ENCODE peak calls at places on chromosomes 6 and 20, in eight cellular contexts. U is fibroblast of lung, I is kidney epithelial cell, P is left lung, N is choroid plexus epithelial cell, W is left ventricle myocardium inferior, Q is neural crest cell, R is heart right ventricle. L is an unnamed sample.

GRCh38 chr6:79373246-79373645 is 138.8 kb upstream of the HMGN3 start:
- DNase-seq in Q (no peak), W (no peak), N (no peak), U (no peak), I (no peak), R (no peak), P (peak), L (no peak)

GRCh38 chr20:2804041-2804828 is 3.8 kb upstream of the CPXM1 start:
- DNase-seq in P (no peak), I (no peak), Q (no peak), N (no peak), U (no peak), W (no peak), R (no peak), L (no peak)

GRCh38 chr6:45436544-45437440 is 59.1 kb upstream of the SUPT3H start:
- DNase-seq in P (no peak), N (peak), R (no peak), W (no peak), I (no peak), U (peak), Q (no peak), L (no peak)

GRCh38 chr6:157271911-157272310 is 51.4 kb downstream of the TMEM242 start:
- DNase-seq in P (no peak), U (no peak), N (no peak), Q (no peak), R (no peak), W (no peak), I (no peak), L (no peak)

GRCh38 chr6:111248789-111249188 is 161.5 kb downstream of the SLC16A10 start:
- DNase-seq in P (no peak), N (no peak), R (no peak), Q (no peak), W (no peak), U (no peak), I (no peak), L (no peak)

GRCh38 chr20:63698739-63699465 is 2.5 kb downstream of the TNFRSF6B start:
- DNase-seq in Q (no peak), I (peak), N (peak), W (no peak), R (peak), P (no peak), U (peak), L (no peak)

GRCh38 chr6:83198486-83199172 is 5.5 kb downstream of the RWDD2A start:
- DNase-seq in U (peak), R (no peak), I (no peak), N (peak), P (no peak), W (no peak), Q (no peak), L (peak)

GRCh38 chr6:155473741-155474140 is 18.1 kb upstream of the NOX3 start:
- DNase-seq in U (peak), I (no peak), Q (no peak), P (no peak), R (no peak), N (no peak), W (no peak), L (no peak)

GRCh38 chr6:34230653-34231351 is 5.9 kb upstream of the HMGA1 start:
- DNase-seq in U (no peak), N (peak), R (no peak), P (peak), I (no peak), W (no peak), Q (no peak), L (no peak)

GRCh38 chr20:48841196-48841860 is 13.5 kb upstream of the PREX1 start:
- DNase-seq in P (no peak), Q (no peak), W (no peak), R (no peak), U (peak), N (no peak), I (no peak), L (no peak)

GRCh38 chr20:44133424-44133823 is 53.6 kb downstream of the JPH2 start:
- DNase-seq in R (no peak), P (no peak), U (no peak), Q (no peak), I (no peak), W (no peak), N (no peak), L (no peak)

GRCh38 chr6:75605635-75606034 is 4.0 kb downstream of the SENP6 start:
- DNase-seq in P (no peak), N (no peak), R (no peak), Q (no peak), U (no peak), W (no peak), I (no peak), L (no peak)

GRCh38 chr6:2665169-2666070 is 85.3 kb downstream of the MYLK4 start:
- DNase-seq in R (no peak), N (peak), W (no peak), Q (no peak), P (no peak), U (peak), I (no peak), L (no peak)

GRCh38 chr6:95596021-95596420 is 18.7 kb downstream of the MANEA start:
- DNase-seq in R (no peak), Q (no peak), U (no peak), N (no peak), I (no peak), P (no peak), W (no peak), L (peak)

GRCh38 chr20:38680492-38681118 is 43.7 kb upstream of the SLC32A1 start:
- DNase-seq in W (no peak), Q (peak), R (peak), I (no peak), P (no peak), N (peak), U (peak), L (peak)

GRCh38 chr6:128731249-128732165 is 151.4 kb upstream of the LAMA2 start:
- DNase-seq in N (peak), P (no peak), W (no peak), R (no peak), I (no peak), U (peak), Q (peak), L (peak)
- TF ChIP-seq CTCF in N (peak), P (peak), W (peak), R (peak), I (peak), U (peak), Q (peak), L (peak)

DNA sequence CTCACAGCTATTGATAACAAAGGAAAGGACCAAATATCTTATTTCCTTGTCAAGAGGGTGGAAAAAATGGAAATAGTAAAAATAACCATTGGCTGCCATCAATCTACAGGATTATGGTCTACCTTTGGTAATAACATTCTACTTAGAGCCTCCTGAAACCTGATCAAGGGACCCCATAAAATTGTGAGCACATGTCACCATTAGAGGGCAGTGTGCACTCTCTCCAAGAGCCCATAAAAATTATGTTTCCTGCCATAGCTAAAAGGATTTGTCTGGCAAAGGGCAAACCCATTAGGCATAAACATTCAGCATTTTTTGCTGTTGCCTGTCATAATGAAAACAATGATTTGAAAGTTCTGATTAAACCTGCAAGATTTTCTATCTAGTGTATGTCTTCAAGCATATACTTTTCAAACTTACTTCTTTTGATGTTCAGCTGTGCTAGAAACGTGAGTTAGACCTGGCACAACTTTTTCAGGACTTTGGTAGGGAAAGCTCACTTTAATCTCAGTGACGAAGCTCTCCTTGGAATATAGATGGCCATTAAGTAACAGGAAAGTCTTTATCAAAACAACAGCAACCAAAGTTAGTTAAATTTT is 120.7 kb upstream of the ZFP64 start:
- DNase-seq in W (no peak), Q (peak), P (no peak), I (peak), R (peak), U (peak), N (peak), L (peak)
- TF ChIP-seq CTCF in W (peak), Q (peak), P (peak), I (peak), R (peak), U (peak), N (peak), L (peak)

GRCh38 chr20:25389381-25389857 is 1.2 kb downstream of the ABHD12 start:
- DNase-seq in U (peak), Q (no peak), I (no peak), W (no peak), P (no peak), R (no peak), N (peak), L (no peak)

GRCh38 chr20:25389858-25390537 is 637 bp downstream of the ABHD12 start:
- DNase-seq in R (peak), I (no peak), U (peak), W (peak), Q (peak), P (peak), N (no peak), L (no peak)

GRCh38 chr20:25394996-25395395 is 4.4 kb upstream of the ABHD12 start:
- DNase-seq in I (no peak), R (no peak), P (no peak), U (no peak), W (no peak), N (no peak), Q (no peak), L (no peak)

GRCh38 chr20:25394276-25394675 is 3.6 kb upstream of the ABHD12 start:
- DNase-seq in R (no peak), W (no peak), P (no peak), N (no peak), Q (no peak), I (no peak), U (no peak), L (no peak)

GRCh38 chr20:25390538-25391528 is at the start of gene ABHD12:
- DNase-seq in N (peak), P (peak), I (peak), Q (peak), W (peak), U (peak), R (peak), L (peak)
- TF ChIP-seq CTCF in N (no peak), P (no peak), I (no peak), Q (no peak), W (no peak), U (no peak), R (no peak), L (peak)

GRCh38 chr20:45308078-45308778 is at the start of gene MATN4:
- DNase-seq in I (no peak), U (no peak), N (no peak), W (no peak), R (peak), P (no peak), Q (no peak), L (no peak)
- TF ChIP-seq CTCF in I (no peak), U (no peak), N (peak), W (peak), R (no peak), P (no peak), Q (no peak), L (peak)

DNA sequence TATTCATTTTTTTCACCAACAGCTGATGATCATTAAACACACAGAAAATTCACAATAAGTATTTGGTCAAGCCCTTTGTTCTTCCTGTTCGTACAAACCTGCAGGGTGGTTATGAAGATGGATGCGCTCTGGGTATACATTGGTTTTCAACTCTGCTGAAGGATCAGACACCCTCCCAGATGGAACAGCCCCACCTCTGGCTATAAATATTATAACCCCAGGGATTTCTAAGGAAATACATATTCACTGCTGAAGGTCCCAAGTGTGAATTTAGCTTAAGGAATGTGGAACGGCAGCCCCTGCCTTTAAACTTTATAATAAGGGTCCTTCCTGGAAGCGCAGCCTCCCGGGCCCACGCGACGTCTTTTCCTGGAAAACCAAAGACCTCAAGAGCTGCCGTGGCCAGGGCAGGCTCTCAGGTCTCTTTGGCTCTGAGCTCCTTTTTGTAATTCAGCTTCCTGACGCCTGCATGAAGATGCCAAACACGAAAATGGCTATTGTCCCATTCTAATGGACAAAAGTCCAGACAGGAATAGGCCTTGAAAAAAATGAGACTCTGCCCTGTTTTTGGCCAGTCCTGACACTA is 172.4 kb upstream of the SSTR4 start:
- DNase-seq in U (no peak), Q (no peak), I (no peak), N (no peak), W (peak), R (peak), P (no peak), L (no peak)
- TF ChIP-seq CTCF in U (peak), Q (no peak), I (no peak), N (peak), W (peak), R (peak), P (no peak), L (no peak)

GRCh38 chr6:56851541-56852248 is 103.2 kb upstream of the BEND6 start:
- DNase-seq in W (no peak), U (peak), N (peak), P (no peak), I (no peak), R (peak), Q (peak), L (peak)
- TF ChIP-seq CTCF in W (peak), U (peak), N (peak), P (peak), I (peak), R (peak), Q (peak), L (peak)

DNA sequence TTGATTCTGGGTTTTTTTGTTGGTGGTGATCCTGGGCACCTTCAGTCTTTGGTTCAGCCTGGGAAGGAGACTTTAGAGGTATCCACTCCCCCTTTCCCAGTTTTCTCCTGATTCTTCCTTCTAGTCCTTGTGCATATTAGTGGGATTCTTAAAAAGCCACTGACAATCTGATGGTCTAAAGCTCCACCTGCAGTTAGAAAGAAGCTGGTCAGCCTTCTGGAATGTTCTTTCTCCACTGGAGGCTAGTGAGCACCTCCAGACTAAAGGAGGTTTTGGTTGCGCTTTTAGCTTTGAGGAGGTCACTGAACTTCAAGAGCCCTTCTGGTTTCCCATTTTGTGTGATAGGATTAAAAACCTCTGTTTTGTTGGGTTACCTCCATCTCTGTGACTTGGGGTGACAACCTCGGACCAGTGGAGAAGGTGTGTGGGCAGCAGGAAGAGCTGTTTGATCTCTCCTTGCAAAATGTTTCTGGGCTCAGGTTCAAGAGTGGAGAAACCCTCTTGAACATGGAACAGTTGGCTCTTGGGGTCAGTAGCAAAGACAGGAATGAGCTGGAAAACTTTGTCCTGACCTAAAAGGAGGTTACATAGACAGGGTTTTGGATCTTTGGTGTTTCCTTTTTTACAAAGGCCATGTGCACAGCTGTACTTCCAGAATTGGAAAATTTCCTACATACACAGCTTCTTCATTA is 29.0 kb downstream of the JARID2 start:
- DNase-seq in N (peak), U (peak), Q (no peak), R (no peak), P (no peak), W (no peak), I (no peak), L (no peak)
- TF ChIP-seq CTCF in N (peak), U (peak), Q (no peak), R (peak), P (no peak), W (peak), I (no peak), L (no peak)

DNA sequence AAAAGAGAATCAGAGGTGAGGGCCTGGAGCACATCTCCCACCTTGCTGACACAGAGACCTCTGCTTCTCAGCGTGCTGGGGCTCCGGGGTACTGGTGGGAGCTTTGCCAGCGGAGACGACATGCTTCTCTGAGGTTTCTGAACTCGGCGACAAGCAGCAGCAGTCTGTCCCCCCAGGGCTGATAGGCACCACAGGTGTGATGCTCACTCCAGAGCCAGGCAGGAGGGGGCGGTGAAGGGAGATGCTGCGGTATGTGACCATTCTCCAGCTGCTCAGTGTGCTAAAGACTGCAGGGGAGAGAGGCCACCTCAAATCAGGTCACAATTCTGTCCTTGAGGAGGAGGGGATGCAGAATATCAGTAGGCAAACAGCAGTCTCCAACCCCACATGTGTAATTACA is 219.9 kb downstream of the ALDH8A1 start:
- DNase-seq in N (no peak), I (no peak), P (no peak), R (no peak), U (no peak), W (no peak), Q (no peak), L (no peak)
- TF ChIP-seq CTCF in N (no peak), I (no peak), P (no peak), R (no peak), U (no peak), W (no peak), Q (no peak), L (no peak)